ENCODE peak calls at places on chromosomes 13 and 19, in eight cellular contexts. One of them, this sample, is unnamed.

GRCh38 chr19:58356236-58356970 is 3.1 kb upstream of the A1BG start:
- DNase-seq in HCT116: no peak
- DNase-seq in cardiac fibroblast: peak; percentile 45
- DNase-seq in uterus: no peak
- DNase-seq in HFFc6: no peak
- DNase-seq in cardiac muscle cell: no peak
- DNase-seq in CD8-positive, alpha-beta T cell: peak; percentile 25
- DNase-seq in right lobe of liver: no peak
- DNase-seq in this sample: peak; percentile 41

GRCh38 chr13:45851171-45851889 is at the start of gene SIAH3:
- DNase-seq in HCT116: no peak
- DNase-seq in cardiac fibroblast: peak; percentile 16
- DNase-seq in uterus: no peak
- DNase-seq in HFFc6: no peak
- DNase-seq in cardiac muscle cell: peak; percentile 36
- DNase-seq in CD8-positive, alpha-beta T cell: no peak
- DNase-seq in right lobe of liver: no peak
- DNase-seq in this sample: peak; percentile 55

GRCh38 chr13:30998548-30999140 is 66.2 kb downstream of the TEX26 start:
- DNase-seq in HCT116: no peak
- DNase-seq in cardiac fibroblast: peak; percentile 38
- DNase-seq in uterus: no peak
- DNase-seq in HFFc6: no peak
- DNase-seq in cardiac muscle cell: peak; percentile 50
- DNase-seq in CD8-positive, alpha-beta T cell: no peak
- DNase-seq in right lobe of liver: no peak
- DNase-seq in this sample: peak; percentile 61

GRCh38 chr13:94660695-94661324 is 51.5 kb downstream of the SOX21 start:
- DNase-seq in HCT116: no peak
- DNase-seq in cardiac fibroblast: peak; percentile 35
- DNase-seq in uterus: no peak
- DNase-seq in HFFc6: peak; percentile 34
- DNase-seq in cardiac muscle cell: no peak
- DNase-seq in CD8-positive, alpha-beta T cell: no peak
- DNase-seq in right lobe of liver: no peak
- DNase-seq in this sample: peak; percentile 22

GRCh38 chr13:46627462-46627861 is 74.5 kb downstream of the LRCH1 start:
- DNase-seq in HCT116: no peak
- DNase-seq in cardiac fibroblast: no peak
- DNase-seq in uterus: no peak
- DNase-seq in HFFc6: no peak
- DNase-seq in cardiac muscle cell: no peak
- DNase-seq in CD8-positive, alpha-beta T cell: no peak
- DNase-seq in right lobe of liver: no peak
- DNase-seq in this sample: no peak

GRCh38 chr19:31992750-31993149 is 352.7 kb upstream of the ZNF507 start:
- DNase-seq in HCT116: no peak
- DNase-seq in cardiac fibroblast: no peak
- DNase-seq in uterus: no peak
- DNase-seq in HFFc6: no peak
- DNase-seq in cardiac muscle cell: no peak
- DNase-seq in CD8-positive, alpha-beta T cell: no peak
- DNase-seq in right lobe of liver: no peak
- DNase-seq in this sample: no peak

GRCh38 chr13:76210262-76210661 is 574.1 kb downstream of the LMO7 start:
- DNase-seq in HCT116: no peak
- DNase-seq in cardiac fibroblast: peak; percentile 2
- DNase-seq in uterus: no peak
- DNase-seq in HFFc6: no peak
- DNase-seq in cardiac muscle cell: peak; percentile 39
- DNase-seq in CD8-positive, alpha-beta T cell: no peak
- DNase-seq in right lobe of liver: no peak
- DNase-seq in this sample: peak; percentile 62

GRCh38 chr13:57624565-57625435 is 6.7 kb upstream of the PCDH17 start:
- DNase-seq in HCT116: no peak
- DNase-seq in cardiac fibroblast: peak; percentile 68
- DNase-seq in uterus: no peak
- DNase-seq in HFFc6: peak; percentile 40
- DNase-seq in cardiac muscle cell: peak; percentile 87
- DNase-seq in CD8-positive, alpha-beta T cell: no peak
- DNase-seq in right lobe of liver: no peak
- DNase-seq in this sample: peak; percentile 71

GRCh38 chr19:57820599-57820998 is 5.9 kb upstream of the ZNF552 start:
- DNase-seq in HCT116: no peak
- DNase-seq in cardiac fibroblast: no peak
- DNase-seq in uterus: no peak
- DNase-seq in HFFc6: no peak
- DNase-seq in cardiac muscle cell: no peak
- DNase-seq in CD8-positive, alpha-beta T cell: no peak
- DNase-seq in right lobe of liver: no peak
- DNase-seq in this sample: no peak

GRCh38 chr19:31262673-31263308 is 86.4 kb downstream of the TSHZ3 start:
- DNase-seq in HCT116: no peak
- DNase-seq in cardiac fibroblast: peak; percentile 51
- DNase-seq in uterus: no peak
- DNase-seq in HFFc6: no peak
- DNase-seq in cardiac muscle cell: no peak
- DNase-seq in CD8-positive, alpha-beta T cell: no peak
- DNase-seq in right lobe of liver: no peak
- DNase-seq in this sample: no peak

GRCh38 chr13:40316301-40316700 is 350.1 kb downstream of the FOXO1 start:
- DNase-seq in HCT116: no peak
- DNase-seq in cardiac fibroblast: no peak
- DNase-seq in uterus: no peak
- DNase-seq in HFFc6: no peak
- DNase-seq in cardiac muscle cell: no peak
- DNase-seq in CD8-positive, alpha-beta T cell: no peak
- DNase-seq in right lobe of liver: no peak
- DNase-seq in this sample: no peak

GRCh38 chr13:113588394-113589111 is 4.0 kb downstream of the TFDP1 start:
- DNase-seq in HCT116: no peak
- DNase-seq in cardiac fibroblast: no peak
- DNase-seq in uterus: no peak
- DNase-seq in HFFc6: no peak
- DNase-seq in cardiac muscle cell: no peak
- DNase-seq in CD8-positive, alpha-beta T cell: no peak
- DNase-seq in right lobe of liver: no peak
- DNase-seq in this sample: no peak

GRCh38 chr13:20391597-20392452 is 133.8 kb downstream of the CRYL1 start:
- DNase-seq in HCT116: no peak
- DNase-seq in cardiac fibroblast: no peak
- DNase-seq in uterus: no peak
- DNase-seq in HFFc6: no peak
- DNase-seq in cardiac muscle cell: no peak
- DNase-seq in CD8-positive, alpha-beta T cell: no peak
- DNase-seq in right lobe of liver: no peak
- DNase-seq in this sample: peak; percentile 59

GRCh38 chr19:38441660-38442348 is 8.3 kb downstream of the RYR1 start:
- DNase-seq in HCT116: no peak
- DNase-seq in cardiac fibroblast: peak; percentile 15
- DNase-seq in uterus: no peak
- DNase-seq in HFFc6: no peak
- DNase-seq in cardiac muscle cell: peak; percentile 49
- DNase-seq in CD8-positive, alpha-beta T cell: no peak
- DNase-seq in right lobe of liver: no peak
- DNase-seq in this sample: no peak

GRCh38 chr19:1830978-1831377 is 17.3 kb downstream of the REXO1 start:
- DNase-seq in HCT116: no peak
- DNase-seq in cardiac fibroblast: no peak
- DNase-seq in uterus: no peak
- DNase-seq in HFFc6: no peak
- DNase-seq in cardiac muscle cell: no peak
- DNase-seq in CD8-positive, alpha-beta T cell: no peak
- DNase-seq in right lobe of liver: no peak
- DNase-seq in this sample: no peak
- TF ChIP-seq CTCF in HCT116: no peak
- TF ChIP-seq CTCF in cardiac fibroblast: no peak
- TF ChIP-seq CTCF in uterus: no peak
- TF ChIP-seq CTCF in HFFc6: no peak
- TF ChIP-seq CTCF in cardiac muscle cell: no peak
- TF ChIP-seq CTCF in CD8-positive, alpha-beta T cell: no peak
- TF ChIP-seq CTCF in right lobe of liver: no peak
- TF ChIP-seq CTCF in this sample: no peak

DNA sequence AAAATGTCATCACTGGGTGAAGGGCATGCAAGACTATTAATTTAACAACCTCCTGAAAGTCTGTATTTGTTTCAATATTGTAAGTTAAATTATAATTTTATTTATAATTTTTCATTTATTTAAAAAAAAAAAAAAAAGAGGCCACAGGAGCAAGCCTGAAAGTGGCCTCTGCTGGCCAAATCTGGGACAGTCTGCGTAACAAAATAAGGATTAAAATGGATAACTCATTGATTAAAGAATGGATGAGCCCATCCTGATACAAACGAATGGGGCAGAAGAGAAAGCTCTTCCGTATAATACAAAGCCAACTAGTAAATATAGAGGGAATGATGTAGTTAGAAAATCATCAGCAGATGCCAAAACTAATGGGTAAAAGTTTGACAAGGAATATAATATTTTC is 36.2 kb downstream of the SUCLA2 start:
- DNase-seq in HCT116: no peak
- DNase-seq in cardiac fibroblast: no peak
- DNase-seq in uterus: no peak
- DNase-seq in HFFc6: no peak
- DNase-seq in cardiac muscle cell: no peak
- DNase-seq in CD8-positive, alpha-beta T cell: no peak
- DNase-seq in right lobe of liver: no peak
- DNase-seq in this sample: no peak
- TF ChIP-seq CTCF in HCT116: no peak
- TF ChIP-seq CTCF in cardiac fibroblast: no peak
- TF ChIP-seq CTCF in uterus: no peak
- TF ChIP-seq CTCF in HFFc6: peak; percentile 51
- TF ChIP-seq CTCF in cardiac muscle cell: no peak
- TF ChIP-seq CTCF in CD8-positive, alpha-beta T cell: no peak
- TF ChIP-seq CTCF in right lobe of liver: no peak
- TF ChIP-seq CTCF in this sample: no peak

GRCh38 chr19:7006305-7006704 is 14.9 kb downstream of the MBD3L2B start:
- DNase-seq in HCT116: no peak
- DNase-seq in cardiac fibroblast: no peak
- DNase-seq in uterus: no peak
- DNase-seq in HFFc6: no peak
- DNase-seq in cardiac muscle cell: no peak
- DNase-seq in CD8-positive, alpha-beta T cell: no peak
- DNase-seq in right lobe of liver: no peak
- DNase-seq in this sample: no peak

GRCh38 chr19:7000816-7001215 is 20.4 kb downstream of the MBD3L2B start:
- DNase-seq in HCT116: no peak
- DNase-seq in cardiac fibroblast: no peak
- DNase-seq in uterus: no peak
- DNase-seq in HFFc6: no peak
- DNase-seq in cardiac muscle cell: no peak
- DNase-seq in CD8-positive, alpha-beta T cell: no peak
- DNase-seq in right lobe of liver: no peak
- DNase-seq in this sample: no peak

GRCh38 chr19:7007859-7008258 is 13.4 kb downstream of the MBD3L2B start:
- DNase-seq in HCT116: no peak
- DNase-seq in cardiac fibroblast: no peak
- DNase-seq in uterus: no peak
- DNase-seq in HFFc6: no peak
- DNase-seq in cardiac muscle cell: no peak
- DNase-seq in CD8-positive, alpha-beta T cell: no peak
- DNase-seq in right lobe of liver: no peak
- DNase-seq in this sample: no peak

GRCh38 chr19:6999938-7000732 is 21.1 kb downstream of the MBD3L2B start:
- DNase-seq in HCT116: no peak
- DNase-seq in cardiac fibroblast: no peak
- DNase-seq in uterus: no peak
- DNase-seq in HFFc6: no peak
- DNase-seq in cardiac muscle cell: no peak
- DNase-seq in CD8-positive, alpha-beta T cell: no peak
- DNase-seq in right lobe of liver: no peak
- DNase-seq in this sample: no peak

DNA sequence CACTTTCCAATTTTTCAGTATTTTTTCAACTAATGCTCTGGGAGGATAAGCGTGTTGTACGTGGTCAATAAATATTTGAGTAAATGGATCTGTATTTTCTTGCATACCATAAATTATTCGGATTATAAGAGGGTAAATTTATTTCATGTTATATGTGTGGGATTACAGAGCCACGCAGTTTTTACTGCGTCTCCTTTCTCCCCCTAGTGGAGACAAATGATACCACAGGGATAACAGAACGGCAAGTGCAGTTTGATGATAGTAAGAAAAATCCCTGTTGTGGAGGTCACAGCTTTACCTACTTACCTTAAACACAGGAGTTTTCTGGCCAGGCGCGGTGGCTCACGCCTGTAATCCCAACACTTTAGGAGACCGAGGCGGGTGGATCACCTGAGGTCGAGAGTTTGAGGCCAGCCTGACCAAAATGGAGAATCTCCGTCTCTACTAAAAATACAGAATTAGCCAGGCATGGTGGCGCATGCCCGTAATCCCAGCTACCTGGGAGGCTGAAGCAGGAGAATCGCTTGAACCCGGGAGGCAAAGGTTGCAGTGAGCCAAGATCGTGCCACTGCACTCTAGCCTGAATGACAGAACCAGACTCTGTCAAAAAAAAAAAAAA is 16.8 kb downstream of the MBD3L2B start:
- DNase-seq in HCT116: peak; percentile 34
- DNase-seq in cardiac fibroblast: no peak
- DNase-seq in uterus: no peak
- DNase-seq in HFFc6: peak; percentile 26
- DNase-seq in cardiac muscle cell: peak; percentile 1
- DNase-seq in CD8-positive, alpha-beta T cell: no peak
- DNase-seq in right lobe of liver: no peak
- DNase-seq in this sample: peak; percentile 55
- TF ChIP-seq CTCF in HCT116: peak; percentile 45
- TF ChIP-seq CTCF in cardiac fibroblast: no peak
- TF ChIP-seq CTCF in uterus: no peak
- TF ChIP-seq CTCF in HFFc6: peak; percentile 77
- TF ChIP-seq CTCF in cardiac muscle cell: peak; percentile 62
- TF ChIP-seq CTCF in CD8-positive, alpha-beta T cell: peak; percentile 72
- TF ChIP-seq CTCF in right lobe of liver: no peak
- TF ChIP-seq CTCF in this sample: peak; percentile 72

GRCh38 chr13:66933527-66933926 is 296.6 kb downstream of the PCDH9 start:
- DNase-seq in HCT116: no peak
- DNase-seq in cardiac fibroblast: no peak
- DNase-seq in uterus: no peak
- DNase-seq in HFFc6: no peak
- DNase-seq in cardiac muscle cell: no peak
- DNase-seq in CD8-positive, alpha-beta T cell: no peak
- DNase-seq in right lobe of liver: no peak
- DNase-seq in this sample: no peak

GRCh38 chr13:66937423-66937822 is 292.7 kb downstream of the PCDH9 start:
- DNase-seq in HCT116: no peak
- DNase-seq in cardiac fibroblast: no peak
- DNase-seq in uterus: no peak
- DNase-seq in HFFc6: no peak
- DNase-seq in cardiac muscle cell: no peak
- DNase-seq in CD8-positive, alpha-beta T cell: no peak
- DNase-seq in right lobe of liver: no peak
- DNase-seq in this sample: no peak

DNA sequence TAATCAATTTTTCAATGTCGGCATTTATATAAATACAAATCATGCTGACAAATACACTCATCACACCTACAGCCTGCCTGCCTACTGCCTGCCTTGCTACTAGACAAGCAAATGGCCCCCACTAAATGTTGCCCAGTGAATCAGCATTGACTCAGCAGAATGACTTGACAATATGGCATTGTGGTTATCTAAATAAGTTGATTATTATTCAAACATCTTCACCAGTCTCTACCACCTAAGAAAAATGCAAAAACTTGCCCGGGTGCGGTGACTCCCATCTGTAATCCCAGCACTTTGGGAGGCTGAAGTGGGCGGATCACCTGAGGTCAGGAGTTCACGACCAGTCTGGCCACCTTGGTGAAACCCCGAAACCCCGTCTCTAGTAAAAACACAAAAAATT is 296.1 kb downstream of the PCDH9 start:
- DNase-seq in HCT116: peak; percentile 12
- DNase-seq in cardiac fibroblast: peak; percentile 22
- DNase-seq in uterus: no peak
- DNase-seq in HFFc6: peak; percentile 62
- DNase-seq in cardiac muscle cell: no peak
- DNase-seq in CD8-positive, alpha-beta T cell: no peak
- DNase-seq in right lobe of liver: no peak
- DNase-seq in this sample: peak; percentile 97
- TF ChIP-seq CTCF in HCT116: no peak
- TF ChIP-seq CTCF in cardiac fibroblast: no peak
- TF ChIP-seq CTCF in uterus: no peak
- TF ChIP-seq CTCF in HFFc6: no peak
- TF ChIP-seq CTCF in cardiac muscle cell: no peak
- TF ChIP-seq CTCF in CD8-positive, alpha-beta T cell: no peak
- TF ChIP-seq CTCF in right lobe of liver: no peak
- TF ChIP-seq CTCF in this sample: no peak

This sample was measured in epithelial cell of esophagus.